ENCODE peak calls at places on chromosomes 11 and 22, in seven cellular contexts. Y, W, H, X, T, V and B are unnamed samples. For H3K36me3 and H3K4me1, the result is how much of the 10 kb centered on the place peaks cover.

GRCh38 chr22:44214764-44215163 is 34.0 kb downstream of the PARVG start:
- DNase-seq in Y (no peak), T (no peak), X (no peak), W (no peak), V (no peak), H (no peak), B (no peak)

GRCh38 chr11:74377689-74378088 is 20.5 kb downstream of the PGM2L1 start:
- DNase-seq in H (no peak), V (no peak), X (no peak), T (no peak), Y (no peak), W (no peak), B (no peak)

GRCh38 chr11:128709402-128709801 is 15.5 kb downstream of the FLI1 start:
- DNase-seq in X (no peak), W (peak), Y (peak), V (no peak), T (no peak), H (peak), B (no peak)

GRCh38 chr11:131584694-131585592 is 214.5 kb downstream of the NTM start:
- DNase-seq in X (peak), T (no peak), Y (no peak), V (no peak), H (no peak), W (no peak), B (no peak)

GRCh38 chr11:19370100-19370861 is 129.5 kb upstream of the E2F8 start:
- DNase-seq in X (no peak), W (peak), V (no peak), Y (peak), T (no peak), H (peak), B (no peak)

GRCh38 chr11:119741369-119742262 is 12.6 kb upstream of the NECTIN1 start:
- DNase-seq in T (no peak), W (peak), V (peak), X (peak), H (no peak), Y (peak), B (peak)

GRCh38 chr22:34702279-34702678 is 363.7 kb upstream of the ISX start:
- DNase-seq in V (no peak), T (no peak), X (no peak), Y (no peak), W (no peak), H (no peak), B (no peak)

GRCh38 chr11:61917357-61918109 is at the start of gene RAB3IL1:
- DNase-seq in V (peak), Y (peak), X (peak), W (peak), H (peak), T (peak), B (peak)

GRCh38 chr11:66226111-66226510 is 42.3 kb upstream of the RAB1B start:
- DNase-seq in W (no peak), H (no peak), X (no peak), V (no peak), Y (no peak), T (no peak), B (peak)

GRCh38 chr11:24965780-24966179 is 468.9 kb downstream of the LUZP2 start:
- DNase-seq in V (no peak), Y (no peak), X (no peak), H (peak), T (no peak), W (peak), B (no peak)

GRCh38 chr11:103091441-103091809 is 535 bp downstream of the DCUN1D5 start:
- DNase-seq in V (peak), W (peak), Y (peak), H (peak), T (peak), X (peak), B (peak)

GRCh38 chr11:118620529-118621070 is 13.2 kb downstream of the PHLDB1 start:
- DNase-seq in X (no peak), H (peak), V (peak), T (peak), W (no peak), Y (no peak), B (peak)

GRCh38 chr11:93814966-93815633 is 31.0 kb downstream of the MED17 start:
- DNase-seq in H (no peak), V (no peak), T (no peak), Y (no peak), W (no peak), X (no peak), B (no peak)

GRCh38 chr11:106276859-106277436 is 199.5 kb downstream of the AASDHPPT start:
- DNase-seq in V (no peak), W (peak), Y (no peak), H (peak), X (peak), T (no peak), B (no peak)

GRCh38 chr11:112620621-112621394 is 340.4 kb upstream of the NCAM1 start:
- DNase-seq in H (peak), W (peak), Y (peak), X (no peak), T (no peak), V (no peak), B (no peak)

GRCh38 chr11:16043617-16044016 is 312.7 kb downstream of the SOX6 start:
- DNase-seq in X (no peak), T (no peak), W (no peak), Y (no peak), V (peak), H (no peak), B (no peak)

GRCh38 chr22:39308614-39309363 is 10.6 kb downstream of the RPL3 start:
- DNase-seq in Y (peak), W (peak), X (no peak), T (no peak), H (peak), V (peak), B (peak)

GRCh38 chr22:44735518-44736428 is 16.6 kb upstream of the ARHGAP8 start:
- DNase-seq in H (no peak), W (peak), T (peak), V (peak), X (peak), Y (peak), B (peak)

GRCh38 chr22:47173535-47174021 is 411.1 kb downstream of the TBC1D22A start:
- DNase-seq in W (no peak), X (no peak), H (no peak), V (peak), T (no peak), Y (no peak), B (peak)

GRCh38 chr22:27842236-27842993 is 40.9 kb upstream of the MN1 start:
- DNase-seq in T (no peak), W (no peak), H (no peak), Y (no peak), V (no peak), X (peak), B (no peak)

GRCh38 chr11:16338397-16338796 is 17.9 kb downstream of the SOX6 start:
- DNase-seq in H (peak), V (no peak), Y (no peak), T (no peak), X (no peak), W (no peak), B (no peak)

GRCh38 chr22:44385781-44386180 is 73.0 kb upstream of the SHISAL1 start:
- DNase-seq in W (no peak), T (no peak), X (no peak), H (no peak), Y (no peak), V (no peak), B (peak)

GRCh38 chr11:14414470-14415461 is 55.8 kb upstream of the RRAS2 start:
- DNase-seq in T (no peak), V (no peak), X (no peak), H (peak), Y (peak), W (no peak), B (no peak)

GRCh38 chr11:4482445-4482844 is at the start of gene OR52K1:
- DNase-seq in V (no peak), Y (no peak), W (no peak), T (no peak), H (no peak), X (no peak), B (no peak)

GRCh38 chr11:61480936-61481335 is 27.6 kb upstream of the LRRC10B start:
- DNase-seq in H (no peak), V (no peak), T (no peak), X (peak), Y (no peak), W (peak), B (no peak)

GRCh38 chr11:123439616-123440015 is 9.5 kb downstream of the GRAMD1B start:
- DNase-seq in V (no peak), X (no peak), H (no peak), T (no peak), Y (no peak), W (peak), B (no peak)

GRCh38 chr11:110376711-110377324 is 52.9 kb upstream of the FDX1 start:
- DNase-seq in W (peak), H (peak), X (peak), V (peak), Y (peak), T (peak), B (no peak)

GRCh38 chr11:16981651-16982194 is 32.5 kb downstream of the PLEKHA7 start:
- DNase-seq in T (peak), H (peak), V (no peak), Y (peak), W (no peak), X (no peak), B (no peak)

GRCh38 chr11:2745511-2745910 is 45.7 kb upstream of the KCNQ1OT1 start:
- DNase-seq in H (no peak), X (no peak), W (no peak), T (no peak), V (no peak), Y (no peak), B (peak)

GRCh38 chr11:101034076-101034475 is 95.5 kb downstream of the PGR start:
- DNase-seq in W (no peak), Y (no peak), T (no peak), X (peak), V (peak), H (peak), B (no peak)

GRCh38 chr11:113176971-113177370 is 137.4 kb upstream of the TTC12 start:
- DNase-seq in T (no peak), W (no peak), V (no peak), H (peak), X (no peak), Y (peak), B (no peak)

GRCh38 chr22:36227806-36228205 is 11.5 kb downstream of the APOL2 start:
- DNase-seq in T (no peak), V (no peak), X (no peak), W (no peak), Y (no peak), H (no peak), B (no peak)
- H3K36me3 ChIP-seq in T (under half), V (under half), X (under half), W (under half), Y (under half), H (under half), B (under half)

GRCh38 chr11:27414644-27415043 is 51.6 kb upstream of the CCDC34 start:
- DNase-seq in W (no peak), T (no peak), H (no peak), V (no peak), Y (no peak), X (no peak), B (no peak)
- H3K27ac ChIP-seq in W (peak), T (no peak), H (no peak), V (no peak), Y (no peak), X (no peak), B (no peak)

GRCh38 chr11:63565728-63566127 is 2.5 kb upstream of the PLAAT2 start:
- DNase-seq in H (no peak), Y (no peak), V (no peak), T (no peak), W (no peak), X (no peak), B (no peak)
- H3K4me1 ChIP-seq in H (under half), Y (under half), V (under half), T (under half), W (half or more), X (under half), B (under half)

GRCh38 chr22:20996598-20997535 is 5.1 kb downstream of the THAP7 start:
- DNase-seq in T (no peak), X (no peak), W (no peak), H (no peak), V (no peak), Y (no peak), B (no peak)
- H3K36me3 ChIP-seq in T (under half), X (under half), W (under half), H (under half), V (under half), Y (under half), B (under half)

GRCh38 chr11:76576166-76576565 is 94.4 kb downstream of the LRRC32 start:
- DNase-seq in V (no peak), X (no peak), H (no peak), Y (no peak), T (no peak), W (no peak), B (no peak)

GRCh38 chr11:76577199-76577920 is 93.2 kb downstream of the LRRC32 start:
- DNase-seq in W (peak), T (no peak), V (peak), X (peak), Y (peak), H (peak), B (peak)

GRCh38 chr11:76574406-76574805 is 96.1 kb downstream of the LRRC32 start:
- DNase-seq in X (no peak), V (no peak), Y (peak), W (no peak), H (peak), T (no peak), B (no peak)

GRCh38 chr11:76577921-76578654 is 92.5 kb downstream of the LRRC32 start:
- DNase-seq in T (no peak), H (no peak), X (no peak), Y (no peak), W (no peak), V (no peak), B (no peak)

DNA sequence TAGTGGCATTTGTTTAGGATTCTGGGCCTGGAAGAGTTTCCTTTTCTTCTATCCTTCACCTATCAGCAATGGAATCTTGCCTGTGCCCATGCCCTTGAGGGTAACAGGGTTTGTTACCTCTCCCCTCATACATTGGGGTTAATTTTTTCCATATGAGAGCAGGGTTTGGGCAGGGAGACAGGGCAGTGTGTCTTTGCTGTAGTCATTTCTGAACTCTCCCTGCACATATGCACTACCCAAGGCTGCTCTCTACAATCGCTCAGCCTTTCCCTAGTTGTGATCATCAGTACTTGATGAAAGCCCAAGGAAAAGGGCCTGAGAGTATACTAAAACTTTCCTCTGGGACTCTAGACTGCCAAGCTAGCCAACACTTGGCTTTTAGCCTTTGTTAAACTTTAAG is 95.7 kb downstream of the LRRC32 start:
- DNase-seq in H (no peak), Y (no peak), T (no peak), W (no peak), V (no peak), X (no peak), B (no peak)
- H3K27ac ChIP-seq in H (no peak), Y (peak), T (no peak), W (no peak), V (no peak), X (no peak), B (no peak)

DNA sequence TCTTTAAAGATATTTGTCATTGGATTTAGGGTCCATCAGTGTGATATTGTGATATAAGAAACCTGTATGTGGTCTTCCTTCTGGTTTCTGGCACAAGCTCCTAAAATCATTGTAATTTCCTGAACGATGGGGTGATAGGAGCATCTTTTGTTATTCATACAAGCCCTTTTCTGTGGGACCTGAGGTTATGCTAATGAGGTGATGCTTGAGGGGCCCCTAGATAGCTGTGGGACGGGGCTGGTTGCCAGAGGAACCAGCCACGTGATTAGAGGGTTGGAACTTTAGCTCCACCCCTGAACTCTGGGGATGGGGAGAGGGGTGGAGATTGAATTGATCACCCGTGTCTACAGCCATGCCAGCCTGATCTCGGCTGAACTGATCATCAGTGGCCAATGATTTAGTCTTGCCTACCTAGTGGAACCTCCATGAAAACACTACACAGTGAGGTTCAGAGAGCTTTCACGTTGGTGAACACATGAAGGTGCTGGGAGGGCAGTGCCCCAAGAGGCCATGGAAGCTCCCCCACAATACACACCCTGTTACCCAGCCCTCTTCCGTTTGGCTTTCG is 62.8 kb downstream of the BCR start:
- DNase-seq in W (no peak), H (peak), X (peak), V (no peak), Y (no peak), T (no peak), B (no peak)
- H3K4me1 ChIP-seq in W (under half), H (under half), X (under half), V (half or more), Y (under half), T (under half), B (under half)

DNA sequence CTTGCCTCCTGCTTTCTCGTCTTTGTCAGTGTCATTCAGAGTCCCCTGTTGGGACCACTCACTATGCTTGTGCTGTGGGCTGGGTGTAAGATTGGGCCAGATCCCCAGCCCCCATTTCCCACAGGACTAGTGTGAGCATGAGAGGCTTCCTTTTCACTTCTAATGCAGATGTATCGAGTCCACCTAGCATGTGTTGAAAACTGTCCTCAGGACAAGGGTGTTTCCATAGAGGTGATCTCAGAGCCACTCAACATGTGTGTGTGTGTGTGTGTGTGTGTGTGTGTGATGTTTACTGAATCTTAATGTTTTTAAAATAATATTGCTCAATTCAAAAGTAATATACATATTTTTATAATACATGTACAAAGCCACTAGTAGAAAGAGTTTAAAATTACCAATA is 11.4 kb upstream of the CD44 start:
- DNase-seq in T (no peak), H (no peak), X (no peak), V (no peak), Y (no peak), W (no peak), B (no peak)
- H3K36me3 ChIP-seq in T (under half), H (under half), X (under half), V (under half), Y (under half), W (under half), B (under half)

GRCh38 chr11:64320556-64320955 is 2.6 kb downstream of the PRDX5 start:
- DNase-seq in W (no peak), V (no peak), Y (no peak), X (no peak), H (no peak), T (no peak), B (no peak)

GRCh38 chr11:64319421-64319761 is 1.5 kb downstream of the PRDX5 start:
- DNase-seq in V (no peak), T (no peak), W (no peak), Y (peak), H (no peak), X (no peak), B (no peak)

GRCh38 chr11:64321533-64321932 is 3.6 kb downstream of the PRDX5 start:
- DNase-seq in X (no peak), H (peak), Y (no peak), W (peak), V (no peak), T (no peak), B (no peak)

GRCh38 chr11:64322925-64323260 is 5.0 kb downstream of the PRDX5 start:
- DNase-seq in H (no peak), Y (no peak), T (no peak), V (no peak), W (no peak), X (no peak), B (no peak)

GRCh38 chr11:64321026-64321425 is 3.1 kb downstream of the PRDX5 start:
- DNase-seq in W (no peak), Y (no peak), X (no peak), V (no peak), T (no peak), H (no peak), B (no peak)
- H3K27ac ChIP-seq in W (no peak), Y (no peak), X (no peak), V (no peak), T (peak), H (no peak), B (no peak)

GRCh38 chr22:36198482-36198881 is 3.1 kb downstream of the APOL4 start:
- DNase-seq in V (no peak), W (no peak), H (no peak), X (no peak), T (no peak), Y (no peak), B (no peak)
- H3K4me1 ChIP-seq in V (half or more), W (under half), H (under half), X (under half), T (under half), Y (under half), B (under half)